ENCODE peak calls at places on chromosomes 16 and 17, in four cellular contexts. X, F, O and B are unnamed samples.

GRCh38 chr16:49856741-49857330 is 924 bp upstream of the ZNF423 start:
- DNase-seq in F (no peak), O (peak), X (peak), B (peak)

GRCh38 chr16:77376358-77376757 is 58.5 kb downstream of the ADAMTS18 start:
- DNase-seq in F (no peak), X (peak), O (no peak), B (peak)

GRCh38 chr16:29761882-29762281 is 16.1 kb upstream of the C16orf54 start:
- DNase-seq in F (no peak), O (no peak), X (peak), B (no peak)

GRCh38 chr17:1491406-1492248 is 859 bp downstream of the MYO1C start:
- DNase-seq in X (peak), O (no peak), F (no peak), B (peak)

GRCh38 chr17:16915752-16916556 is 56.0 kb downstream of the TNFRSF13B start:
- DNase-seq in X (peak), O (peak), F (peak), B (peak)

GRCh38 chr16:9817586-9817985 is 364.6 kb downstream of the GRIN2A start:
- DNase-seq in F (no peak), X (no peak), O (no peak), B (no peak)

GRCh38 chr17:73297934-73298861 is 13.6 kb downstream of the CDC42EP4 start:
- DNase-seq in X (peak), F (no peak), O (peak), B (no peak)

GRCh38 chr17:2239882-2240430 is 63.6 kb downstream of the SMG6 start:
- DNase-seq in X (peak), F (no peak), O (no peak), B (no peak)

GRCh38 chr17:76753061-76753961 is 15.4 kb downstream of the MFSD11 start:
- DNase-seq in F (no peak), X (no peak), O (no peak), B (no peak)

GRCh38 chr16:46743232-46743719 is 4.9 kb downstream of the MYLK3 start:
- DNase-seq in F (no peak), O (peak), X (peak), B (no peak)

GRCh38 chr16:26651464-26651863 is 415.3 kb upstream of the C16orf82 start:
- DNase-seq in O (no peak), X (no peak), F (no peak), B (no peak)

GRCh38 chr16:20865420-20866126 is 34.6 kb downstream of the DCUN1D3 start:
- DNase-seq in X (no peak), O (no peak), F (no peak), B (no peak)

GRCh38 chr16:48918520-48919258 is 308.7 kb upstream of the N4BP1 start:
- DNase-seq in X (no peak), O (no peak), F (no peak), B (no peak)

GRCh38 chr17:43334744-43335400 is 63.9 kb upstream of the ARL4D start:
- DNase-seq in O (no peak), X (no peak), F (no peak), B (no peak)

GRCh38 chr16:75250809-75251279 is 580 bp downstream of the BCAR1 start:
- DNase-seq in F (no peak), O (peak), X (peak), B (no peak)

GRCh38 chr17:17603178-17603894 is 11.8 kb upstream of the PEMT start:
- DNase-seq in X (no peak), F (no peak), O (no peak), B (no peak)

GRCh38 chr16:79261461-79261860 is 339.1 kb downstream of the MAF start:
- DNase-seq in X (peak), F (peak), O (peak), B (peak)

GRCh38 chr17:64081802-64082799 is 47.8 kb downstream of the ERN1 start:
- DNase-seq in X (peak), F (no peak), O (peak), B (no peak)

DNA sequence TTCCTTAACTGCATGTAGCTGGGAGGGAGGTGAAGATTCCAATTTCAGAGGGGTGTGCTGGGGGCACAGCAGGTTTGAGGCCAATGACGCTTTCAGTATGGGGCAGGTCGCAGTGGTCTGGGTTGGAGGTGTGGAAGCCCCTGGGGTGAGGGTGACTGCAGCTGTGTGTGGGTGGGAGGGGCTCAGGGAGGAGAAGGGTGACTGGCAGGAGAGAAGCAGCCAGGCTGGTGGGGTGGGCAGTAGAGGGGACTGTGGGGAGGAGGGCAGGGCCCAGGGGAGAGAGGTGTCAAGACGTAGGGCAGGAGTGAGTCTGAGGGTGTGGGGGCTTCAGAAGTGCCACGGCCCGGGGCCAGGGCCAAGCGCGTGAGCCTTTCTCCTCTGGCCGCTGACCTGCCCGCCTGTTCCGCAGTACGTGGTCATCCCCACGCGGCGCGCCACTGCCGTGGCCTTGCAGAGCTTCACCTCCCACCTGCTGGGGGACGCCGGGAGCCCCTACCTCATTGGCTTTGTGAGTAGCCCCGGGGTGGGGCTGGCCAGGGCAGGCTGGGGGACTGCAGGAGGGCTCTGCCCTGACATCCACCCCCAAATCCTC is 19.4 kb downstream of the MYBBP1A start:
- DNase-seq in X (no peak), O (no peak), F (no peak), B (no peak)
- TF ChIP-seq JUN in X (no peak), O (no peak), F (no peak), B (no peak)

GRCh38 chr17:45364531-45365390 is 47.9 kb upstream of the MAP3K14 start:
- DNase-seq in X (no peak), F (peak), O (no peak), B (peak)
- TF ChIP-seq ATF3 in X (no peak), F (no peak), O (no peak), B (no peak)

GRCh38 chr16:69482410-69482951 is 58.1 kb downstream of the CYB5B start:
- DNase-seq in O (no peak), F (no peak), X (no peak), B (no peak)
- TF ChIP-seq JUN in O (no peak), F (no peak), X (no peak), B (no peak)

DNA sequence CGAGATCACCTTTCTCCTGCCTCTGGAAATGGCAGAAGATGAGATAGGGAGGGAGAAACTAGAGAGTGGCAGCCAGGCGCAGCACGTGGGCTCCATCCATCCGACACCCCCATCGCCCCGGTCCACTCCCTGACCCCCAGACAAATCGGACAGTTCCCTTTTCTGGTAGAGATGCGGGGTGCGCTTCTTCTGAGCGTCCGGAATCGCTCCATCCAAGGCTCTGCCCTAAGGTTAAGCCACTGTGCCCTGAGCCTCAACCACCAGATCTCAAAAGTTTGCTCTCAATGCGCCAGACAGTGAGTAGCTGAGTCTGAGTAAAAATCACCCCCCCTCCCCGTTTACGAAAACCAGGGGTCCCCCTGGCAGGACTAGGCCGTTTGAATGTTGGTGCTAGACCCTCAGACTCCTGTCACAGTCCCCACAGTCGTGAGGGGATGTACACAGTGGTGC is 15.4 kb upstream of the ZFHX3 start:
- DNase-seq in X (no peak), O (no peak), F (no peak), B (no peak)
- TF ChIP-seq ATF3 in X (no peak), O (no peak), F (no peak), B (no peak)

DNA sequence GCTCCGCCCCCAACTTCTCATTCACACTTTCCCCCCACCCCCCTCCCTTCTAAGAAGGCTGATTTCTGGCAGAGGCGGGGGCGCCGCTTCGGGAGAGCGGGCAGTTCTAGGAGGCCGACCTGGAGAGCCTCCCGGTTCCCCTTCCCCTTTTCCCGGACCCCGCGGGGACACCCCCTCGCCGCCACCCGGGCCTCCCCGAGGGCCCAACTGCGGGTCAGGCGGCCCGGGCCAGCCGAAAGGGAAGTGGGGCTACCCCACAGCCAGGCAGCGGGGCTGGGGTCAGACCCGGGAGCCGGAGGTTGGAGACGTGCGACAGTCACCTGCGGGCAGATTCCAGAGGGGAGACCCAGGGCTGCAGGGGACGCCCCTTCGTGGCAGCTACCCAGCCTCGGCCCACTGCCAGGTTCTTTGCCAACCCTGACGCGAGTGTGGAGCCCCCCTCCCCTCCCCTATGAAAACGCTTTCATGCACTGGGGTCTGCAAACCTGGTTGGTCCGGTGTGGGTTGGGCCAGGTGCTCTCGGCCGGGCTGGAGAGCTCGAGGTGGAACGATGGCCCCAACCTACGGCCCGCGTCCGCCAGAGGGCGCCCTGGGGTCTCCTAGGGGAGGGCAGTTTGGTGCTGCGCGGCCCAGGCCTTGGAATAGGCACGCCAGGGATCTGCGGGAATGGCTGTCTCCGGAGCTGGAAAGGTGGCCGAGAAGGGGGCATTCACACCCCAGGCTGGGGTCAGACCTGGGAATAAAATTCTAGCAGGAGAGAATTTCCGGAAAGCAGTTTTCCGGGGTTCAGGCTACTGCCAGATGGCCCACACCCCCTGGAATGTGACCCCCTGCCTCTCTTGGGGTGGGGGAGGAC is 722 bp upstream of the SOCS3 start:
- DNase-seq in O (peak), X (peak), F (peak), B (peak)
- TF ChIP-seq JUN in O (no peak), X (no peak), F (no peak), B (no peak)

DNA sequence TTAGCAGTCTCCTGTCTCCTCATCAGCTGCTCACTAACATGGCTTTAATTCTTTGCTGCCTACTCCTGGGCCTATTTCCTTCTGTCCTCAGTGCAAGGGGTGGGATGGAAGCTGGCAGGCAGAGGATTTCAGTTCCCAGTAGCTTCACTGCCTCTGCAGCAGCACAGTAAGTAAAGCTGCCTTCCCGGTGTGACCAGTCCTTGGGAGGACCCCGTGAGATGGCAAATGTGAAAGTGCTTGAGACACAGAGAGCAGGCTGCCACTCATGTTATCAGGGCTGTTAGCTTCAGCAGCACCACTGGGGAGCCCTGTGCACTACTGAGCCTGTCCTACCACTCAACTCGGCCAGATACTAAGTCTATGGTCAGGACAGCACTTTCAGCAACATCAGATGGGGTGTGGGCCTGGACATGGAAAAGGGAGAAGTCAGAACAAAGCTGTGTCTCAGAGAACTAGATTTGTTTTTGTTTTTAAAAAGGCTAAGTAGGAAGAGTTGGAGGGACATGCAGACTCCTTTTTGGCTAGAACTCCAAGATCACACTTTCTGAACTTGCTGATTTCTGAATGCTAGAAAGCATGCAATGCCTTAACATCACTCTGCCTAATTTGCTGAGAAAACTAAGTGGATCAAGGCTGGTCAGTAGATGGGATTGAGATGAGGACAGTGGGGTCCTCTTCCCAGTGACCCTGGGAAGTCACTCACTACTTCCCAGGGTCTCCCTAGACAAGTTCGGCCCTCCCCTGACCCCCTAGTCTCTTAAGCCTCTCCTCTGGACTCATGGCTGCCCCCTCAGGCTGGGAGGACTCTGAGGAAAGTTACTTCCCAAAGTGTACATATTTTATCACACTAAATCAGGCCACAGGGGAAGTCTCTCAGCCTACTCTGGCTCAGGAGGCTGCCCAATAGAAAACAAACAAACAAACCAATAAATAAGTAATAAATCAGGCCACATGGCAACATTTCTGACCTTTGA is 1.1 kb downstream of the ACSF2 start:
- DNase-seq in X (peak), F (no peak), O (peak), B (peak)
- TF ChIP-seq ATF3 in X (no peak), F (no peak), O (no peak), B (no peak)

DNA sequence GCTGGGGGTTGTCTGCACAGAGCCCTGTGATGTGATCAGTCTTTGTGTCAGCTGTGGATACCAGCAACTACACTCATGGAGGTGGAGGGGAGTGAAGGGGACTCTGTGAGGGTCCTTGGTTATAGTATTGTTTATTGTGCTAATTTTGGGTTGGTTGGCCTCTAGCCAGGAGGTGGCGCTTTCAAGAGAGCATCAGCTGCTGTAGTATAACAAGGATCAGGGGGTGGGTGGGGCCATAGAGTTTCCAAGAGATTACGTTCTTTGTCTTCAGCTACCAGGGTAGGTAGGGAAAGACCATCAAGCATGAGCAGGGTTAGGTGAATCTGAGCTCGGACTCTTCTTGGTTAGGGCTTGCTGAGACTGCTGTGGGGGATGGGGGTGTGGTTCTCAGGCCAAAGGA is 97.1 kb upstream of the HS3ST3A1 start:
- DNase-seq in O (no peak), X (peak), F (no peak), B (peak)
- TF ChIP-seq JUN in O (no peak), X (no peak), F (no peak), B (no peak)

GRCh38 chr17:66150708-66151107 is 41.2 kb downstream of the CEP112 start:
- DNase-seq in X (no peak), F (no peak), O (no peak), B (no peak)

GRCh38 chr17:66149562-66149961 is 42.4 kb downstream of the CEP112 start:
- DNase-seq in X (no peak), F (no peak), O (no peak), B (no peak)

GRCh38 chr17:66152756-66153155 is 39.2 kb downstream of the CEP112 start:
- DNase-seq in F (no peak), X (no peak), O (no peak), B (no peak)
- TF ChIP-seq ATF3 in F (no peak), X (no peak), O (no peak), B (no peak)

GRCh38 chr17:82896071-82897000 is 56.5 kb upstream of the ZNF750 start:
- DNase-seq in O (no peak), F (no peak), X (no peak), B (no peak)
- TF ChIP-seq JUN in O (no peak), F (no peak), X (no peak), B (no peak)